ENCODE peak calls at places on chromosomes 12 and 14, in seven cellular contexts. S is astrocyte, U is GM23248, B is NT2/D1, Z is A549, G is tibial artery, F is tibial nerve. C is an unnamed sample. For H3K4me1, the result is how much of the 10 kb centered on the place peaks cover.

GRCh38 chr14:71554959-71555612 is 377.1 kb upstream of the RGS6 start:
- DNase-seq in S (no peak), U (no peak), B (no peak), Z (no peak), G (no peak), F (no peak), C (no peak)

GRCh38 chr12:89513544-89513943 is 11.1 kb downstream of the GALNT4 start:
- DNase-seq in S (no peak), U (no peak), B (no peak), Z (no peak), G (no peak), F (no peak), C (no peak)

GRCh38 chr12:131461096-131461495 is 249.8 kb upstream of the SFSWAP start:
- DNase-seq in S (no peak), U (no peak), B (no peak), Z (no peak), G (no peak), F (no peak), C (no peak)

GRCh38 chr12:104507672-104508071 is 50.9 kb downstream of the CHST11 start:
- DNase-seq in S (no peak), U (no peak), B (no peak), Z (no peak), G (no peak), F (no peak), C (no peak)

GRCh38 chr14:81269100-81269978 is 48.6 kb upstream of the GTF2A1 start:
- DNase-seq in S (peak), U (peak), B (peak), Z (peak), G (no peak), F (peak), C (no peak)

GRCh38 chr14:100872241-100872640 is 31.3 kb downstream of the RTL1 start:
- DNase-seq in S (peak), U (peak), B (no peak), Z (peak), G (no peak), F (no peak), C (no peak)

GRCh38 chr12:52010692-52011601 is 4.2 kb downstream of the TAMALIN start:
- DNase-seq in S (no peak), U (no peak), B (no peak), Z (no peak), G (no peak), F (no peak), C (no peak)

GRCh38 chr12:120078868-120079267 is 37.7 kb downstream of the RAB35 start:
- DNase-seq in S (no peak), U (no peak), B (no peak), Z (no peak), G (no peak), F (no peak), C (no peak)

GRCh38 chr12:105142259-105142658 is 34.7 kb downstream of the WASHC4 start:
- DNase-seq in S (no peak), U (no peak), B (no peak), Z (no peak), G (no peak), F (no peak), C (no peak)

GRCh38 chr14:94389731-94390371 is 1.4 kb upstream of the SERPINA1 start:
- DNase-seq in S (no peak), U (no peak), B (no peak), Z (no peak), G (no peak), F (no peak), C (no peak)

GRCh38 chr12:64780531-64781373 is 21.5 kb upstream of the GNS start:
- DNase-seq in S (no peak), U (peak), B (no peak), Z (peak), G (no peak), F (no peak), C (peak)

GRCh38 chr14:98633380-98633779 is 638.6 kb downstream of the BCL11B start:
- DNase-seq in S (no peak), U (no peak), B (no peak), Z (no peak), G (no peak), F (no peak), C (peak)

GRCh38 chr12:132561784-132562156 is 48.6 kb downstream of the LRCOL1 start:
- DNase-seq in S (no peak), U (peak), B (peak), Z (peak), G (no peak), F (no peak), C (no peak)

GRCh38 chr14:105888784-105889665 is 362.6 kb downstream of the TMEM121 start:
- DNase-seq in S (no peak), U (no peak), B (no peak), Z (no peak), G (peak), F (no peak), C (peak)

GRCh38 chr14:77219591-77219990 is 38.0 kb downstream of the TMEM63C start:
- DNase-seq in S (no peak), U (no peak), B (no peak), Z (no peak), G (no peak), F (no peak), C (no peak)

GRCh38 chr12:104709692-104710435 is 248.2 kb downstream of the SLC41A2 start:
- DNase-seq in S (no peak), U (peak), B (no peak), Z (no peak), G (no peak), F (no peak), C (no peak)

GRCh38 chr12:62656576-62657362 is 190.1 kb downstream of the MON2 start:
- DNase-seq in S (no peak), U (no peak), B (no peak), Z (no peak), G (no peak), F (no peak), C (no peak)

GRCh38 chr14:65723348-65723747 is 310.8 kb downstream of the FUT8 start:
- DNase-seq in S (no peak), U (no peak), B (no peak), Z (no peak), G (no peak), F (no peak), C (no peak)

GRCh38 chr12:71967176-71967575 is 28.5 kb downstream of the TPH2 start:
- DNase-seq in S (no peak), U (peak), B (no peak), Z (no peak), G (no peak), F (no peak), C (no peak)

GRCh38 chr12:108696111-108696995 is 35.0 kb downstream of the CORO1C start:
- DNase-seq in S (peak), U (peak), B (no peak), Z (no peak), G (no peak), F (peak), C (no peak)

GRCh38 chr14:105485720-105486332 is 860 bp upstream of the CRIP1 start:
- DNase-seq in S (no peak), U (no peak), B (no peak), Z (peak), G (no peak), F (no peak), C (no peak)

GRCh38 chr12:101829639-101830390 is 944 bp downstream of the GNPTAB start:
- DNase-seq in S (no peak), U (peak), B (no peak), Z (no peak), G (no peak), F (no peak), C (no peak)

GRCh38 chr14:26820578-26820977 is 222.7 kb upstream of the NOVA1 start:
- DNase-seq in S (no peak), U (no peak), B (no peak), Z (no peak), G (no peak), F (no peak), C (no peak)

GRCh38 chr14:33776871-33777270 is 174.0 kb downstream of the EGLN3 start:
- DNase-seq in S (no peak), U (no peak), B (peak), Z (no peak), G (no peak), F (no peak), C (no peak)

GRCh38 chr12:2681426-2682205 is 113.2 kb upstream of the FKBP4 start:
- DNase-seq in S (no peak), U (no peak), B (no peak), Z (no peak), G (no peak), F (no peak), C (no peak)

GRCh38 chr14:90398315-90398811 is 1.5 kb downstream of the CALM1 start:
- DNase-seq in S (no peak), U (peak), B (no peak), Z (peak), G (peak), F (peak), C (peak)

GRCh38 chr12:91382081-91382543 is 199.5 kb upstream of the DCN start:
- DNase-seq in S (peak), U (peak), B (peak), Z (peak), G (peak), F (peak), C (peak)

GRCh38 chr14:47044841-47045240 is 393.3 kb upstream of the RPL10L start:
- DNase-seq in S (peak), U (no peak), B (no peak), Z (no peak), G (no peak), F (no peak), C (no peak)

GRCh38 chr12:18683603-18684002 is 54.2 kb downstream of the PLCZ1 start:
- DNase-seq in S (peak), U (peak), B (peak), Z (no peak), G (no peak), F (no peak), C (no peak)

GRCh38 chr14:83196235-83196634 is 1662.6 kb upstream of the SEL1L start:
- DNase-seq in S (no peak), U (no peak), B (no peak), Z (no peak), G (no peak), F (no peak), C (no peak)

GRCh38 chr12:58359084-58359483 is 417.7 kb downstream of the ATP23 start:
- DNase-seq in S (no peak), U (peak), B (no peak), Z (no peak), G (no peak), F (no peak), C (no peak)

GRCh38 chr12:67982165-67982563 is 7.1 kb upstream of the IFNG-AS1 start:
- DNase-seq in S (peak), U (peak), B (no peak), Z (no peak), G (no peak), F (no peak), C (no peak)

GRCh38 chr12:59444932-59445331 is 150.9 kb upstream of the SLC16A7 start:
- DNase-seq in S (no peak), U (peak), B (no peak), Z (no peak), G (no peak), F (no peak), C (no peak)

GRCh38 chr12:13142747-13143146 is 39.3 kb upstream of the GSG1 start:
- DNase-seq in S (no peak), U (no peak), B (no peak), Z (no peak), G (peak), F (no peak), C (no peak)

GRCh38 chr12:110995016-110995415 is 74.6 kb upstream of the MYL2 start:
- DNase-seq in S (no peak), U (no peak), B (no peak), Z (no peak), G (no peak), F (no peak), C (no peak)

GRCh38 chr12:65532744-65533143 is 254.3 kb downstream of the MSRB3 start:
- DNase-seq in S (peak), U (peak), B (no peak), Z (no peak), G (no peak), F (no peak), C (no peak)

GRCh38 chr12:127411141-127411915 is 855.6 kb upstream of the TMEM132C start:
- DNase-seq in S (no peak), U (peak), B (no peak), Z (no peak), G (no peak), F (no peak), C (no peak)

GRCh38 chr14:69696633-69697557 is 70.0 kb upstream of the SRSF5 start:
- DNase-seq in S (peak), U (peak), B (no peak), Z (no peak), G (no peak), F (no peak), C (no peak)
- H3K4me1 ChIP-seq in S (under half), U (under half), B (under half), Z (under half), G (half or more), F (half or more), C (under half)

GRCh38 chr12:124490584-124491305 is 76.7 kb downstream of the NCOR2 start:
- DNase-seq in S (no peak), U (no peak), B (no peak), Z (no peak), G (peak), F (peak), C (no peak)
- H3K4me1 ChIP-seq in S (under half), U (under half), B (under half), Z (under half), G (under half), F (half or more), C (under half)

GRCh38 chr12:80936353-80936641 is 1.4 kb downstream of the LIN7A start:
- DNase-seq in S (no peak), U (no peak), B (no peak), Z (no peak), G (no peak), F (peak), C (no peak)
- H3K4me1 ChIP-seq in S (under half), U (under half), B (under half), Z (under half), G (under half), F (under half), C (under half)

DNA sequence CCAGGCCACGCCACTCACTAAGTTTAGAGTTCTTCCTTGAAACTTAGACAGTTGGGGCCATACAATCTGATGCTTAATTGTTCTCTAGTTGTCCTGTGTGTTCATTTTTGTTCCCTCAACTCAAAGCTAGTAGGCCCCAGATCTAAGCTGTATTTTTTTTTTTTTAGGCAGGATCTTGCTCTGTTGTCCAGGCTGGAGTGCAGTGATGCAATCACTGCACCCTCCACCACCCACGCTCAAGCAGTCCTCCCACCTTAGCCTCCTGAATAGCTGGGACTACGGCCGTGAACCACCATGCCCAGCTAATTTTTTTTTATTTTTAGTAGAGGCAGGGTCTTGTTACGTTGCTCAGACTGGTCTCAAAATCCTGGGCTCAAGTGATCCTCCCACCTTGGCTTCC is 7.5 kb downstream of the TNFRSF1A start:
- DNase-seq in S (no peak), U (no peak), B (no peak), Z (no peak), G (no peak), F (no peak), C (no peak)
- H3K4me1 ChIP-seq in S (half or more), U (half or more), B (half or more), Z (half or more), G (half or more), F (half or more), C (under half)